ENCODE peak calls at places on chromosomes 16 and 17, in six cellular contexts. One of them, this sample, is unnamed.

GRCh38 chr16:13913374-13914292 is 6.3 kb upstream of the ERCC4 start:
- DNase-seq in activated CD4-positive, alpha-beta T cell treated with anti-CD3 and anti-CD28 coated beads, Interleukin-2, amount 50 U/mL, for 1 hour: no peak
- DNase-seq in hepatocyte: no peak
- DNase-seq in stimulated activated CD8-positive, alpha-beta memory T cell treated with anti-CD3 and anti-CD28 coated beads, Interleukin-15, amount 100 ng/mL, for 24 hours: no peak
- DNase-seq in esophagus squamous epithelium: no peak
- DNase-seq in GM18507: no peak
- DNase-seq in this sample: no peak

GRCh38 chr17:39563476-39563875 is 44.2 kb downstream of the NEUROD2 start:
- DNase-seq in stimulated activated CD8-positive, alpha-beta memory T cell treated with anti-CD3 and anti-CD28 coated beads, Interleukin-15, amount 100 ng/mL, for 24 hours: no peak
- DNase-seq in hepatocyte: no peak
- DNase-seq in activated CD4-positive, alpha-beta T cell treated with anti-CD3 and anti-CD28 coated beads, Interleukin-2, amount 50 U/mL, for 1 hour: no peak
- DNase-seq in esophagus squamous epithelium: no peak
- DNase-seq in GM18507: no peak
- DNase-seq in this sample: peak; percentile 29

GRCh38 chr17:1255041-1255440 is 15.2 kb upstream of the BHLHA9 start:
- DNase-seq in activated CD4-positive, alpha-beta T cell treated with anti-CD3 and anti-CD28 coated beads, Interleukin-2, amount 50 U/mL, for 1 hour: no peak
- DNase-seq in GM18507: no peak
- DNase-seq in hepatocyte: no peak
- DNase-seq in stimulated activated CD8-positive, alpha-beta memory T cell treated with anti-CD3 and anti-CD28 coated beads, Interleukin-15, amount 100 ng/mL, for 24 hours: no peak
- DNase-seq in esophagus squamous epithelium: no peak
- DNase-seq in this sample: no peak

GRCh38 chr17:71496552-71496951 is 624.3 kb upstream of the SOX9 start:
- DNase-seq in stimulated activated CD8-positive, alpha-beta memory T cell treated with anti-CD3 and anti-CD28 coated beads, Interleukin-15, amount 100 ng/mL, for 24 hours: no peak
- DNase-seq in activated CD4-positive, alpha-beta T cell treated with anti-CD3 and anti-CD28 coated beads, Interleukin-2, amount 50 U/mL, for 1 hour: no peak
- DNase-seq in GM18507: no peak
- DNase-seq in hepatocyte: no peak
- DNase-seq in esophagus squamous epithelium: no peak
- DNase-seq in this sample: no peak

GRCh38 chr16:28188085-28188916 is 23.5 kb downstream of the XPO6 start:
- DNase-seq in GM18507: no peak
- DNase-seq in hepatocyte: no peak
- DNase-seq in stimulated activated CD8-positive, alpha-beta memory T cell treated with anti-CD3 and anti-CD28 coated beads, Interleukin-15, amount 100 ng/mL, for 24 hours: no peak
- DNase-seq in esophagus squamous epithelium: no peak
- DNase-seq in activated CD4-positive, alpha-beta T cell treated with anti-CD3 and anti-CD28 coated beads, Interleukin-2, amount 50 U/mL, for 1 hour: no peak
- DNase-seq in this sample: peak; percentile 87

GRCh38 chr16:69860233-69861231 is 90.6 kb upstream of the CLEC18A start:
- DNase-seq in hepatocyte: no peak
- DNase-seq in esophagus squamous epithelium: no peak
- DNase-seq in GM18507: no peak
- DNase-seq in activated CD4-positive, alpha-beta T cell treated with anti-CD3 and anti-CD28 coated beads, Interleukin-2, amount 50 U/mL, for 1 hour: no peak
- DNase-seq in stimulated activated CD8-positive, alpha-beta memory T cell treated with anti-CD3 and anti-CD28 coated beads, Interleukin-15, amount 100 ng/mL, for 24 hours: no peak
- DNase-seq in this sample: no peak

GRCh38 chr17:81272616-81273015 is 22.5 kb downstream of the SLC38A10 start:
- DNase-seq in esophagus squamous epithelium: no peak
- DNase-seq in stimulated activated CD8-positive, alpha-beta memory T cell treated with anti-CD3 and anti-CD28 coated beads, Interleukin-15, amount 100 ng/mL, for 24 hours: no peak
- DNase-seq in GM18507: no peak
- DNase-seq in activated CD4-positive, alpha-beta T cell treated with anti-CD3 and anti-CD28 coated beads, Interleukin-2, amount 50 U/mL, for 1 hour: no peak
- DNase-seq in hepatocyte: no peak
- DNase-seq in this sample: no peak

GRCh38 chr16:10509534-10510025 is 70.8 kb downstream of the EMP2 start:
- DNase-seq in hepatocyte: peak; percentile 91
- DNase-seq in activated CD4-positive, alpha-beta T cell treated with anti-CD3 and anti-CD28 coated beads, Interleukin-2, amount 50 U/mL, for 1 hour: peak; percentile 45
- DNase-seq in esophagus squamous epithelium: no peak
- DNase-seq in GM18507: peak; percentile 68
- DNase-seq in stimulated activated CD8-positive, alpha-beta memory T cell treated with anti-CD3 and anti-CD28 coated beads, Interleukin-15, amount 100 ng/mL, for 24 hours: no peak
- DNase-seq in this sample: peak; percentile 83

GRCh38 chr17:37506678-37507077 is 17.0 kb downstream of the DUSP14 start:
- DNase-seq in hepatocyte: peak; percentile 34
- DNase-seq in esophagus squamous epithelium: no peak
- DNase-seq in activated CD4-positive, alpha-beta T cell treated with anti-CD3 and anti-CD28 coated beads, Interleukin-2, amount 50 U/mL, for 1 hour: no peak
- DNase-seq in GM18507: no peak
- DNase-seq in stimulated activated CD8-positive, alpha-beta memory T cell treated with anti-CD3 and anti-CD28 coated beads, Interleukin-15, amount 100 ng/mL, for 24 hours: no peak
- DNase-seq in this sample: peak; percentile 36

GRCh38 chr17:40561294-40561870 is 3.9 kb downstream of the CCR7 start:
- DNase-seq in hepatocyte: no peak
- DNase-seq in stimulated activated CD8-positive, alpha-beta memory T cell treated with anti-CD3 and anti-CD28 coated beads, Interleukin-15, amount 100 ng/mL, for 24 hours: no peak
- DNase-seq in esophagus squamous epithelium: no peak
- DNase-seq in GM18507: no peak
- DNase-seq in activated CD4-positive, alpha-beta T cell treated with anti-CD3 and anti-CD28 coated beads, Interleukin-2, amount 50 U/mL, for 1 hour: no peak
- DNase-seq in this sample: no peak

GRCh38 chr17:56679148-56679766 is 85.8 kb downstream of the NOG start:
- DNase-seq in hepatocyte: peak; percentile 51
- DNase-seq in esophagus squamous epithelium: no peak
- DNase-seq in activated CD4-positive, alpha-beta T cell treated with anti-CD3 and anti-CD28 coated beads, Interleukin-2, amount 50 U/mL, for 1 hour: no peak
- DNase-seq in GM18507: no peak
- DNase-seq in stimulated activated CD8-positive, alpha-beta memory T cell treated with anti-CD3 and anti-CD28 coated beads, Interleukin-15, amount 100 ng/mL, for 24 hours: no peak
- DNase-seq in this sample: peak; percentile 56